ENCODE peak calls at places on chromosome 11, in ten cellular contexts. T, D, J, V, G, P, A, Q, U and I are unnamed samples.

GRCh38 chr11:61138940-61139339 is 22.3 kb downstream of the VPS37C start:
- DNase-seq in J (no peak), V (no peak), D (no peak), T (no peak), P (peak; percentile 90), Q (no peak), G (no peak), A (no peak), U (no peak), I (no peak)

GRCh38 chr11:22711212-22711770 is 44.9 kb downstream of the GAS2 start:
- DNase-seq in U (peak; percentile 26), T (no peak), D (no peak), J (no peak), V (no peak), A (no peak), Q (no peak), P (no peak), G (no peak), I (no peak)

GRCh38 chr11:85961930-85962363 is 106.8 kb downstream of the CCDC83 start:
- DNase-seq in G (no peak), T (no peak), D (no peak), J (no peak), V (no peak), U (no peak), P (peak; percentile 82), A (no peak), Q (no peak), I (no peak)

GRCh38 chr11:35330924-35331323 is 88.4 kb downstream of the SLC1A2 start:
- DNase-seq in D (no peak), G (peak; percentile 24), Q (no peak), U (no peak), J (no peak), A (no peak), P (no peak), T (no peak), V (no peak), I (no peak)

GRCh38 chr11:131491503-131491902 is 121.1 kb downstream of the NTM start:
- DNase-seq in V (no peak), D (no peak), A (no peak), Q (no peak), U (no peak), J (no peak), P (peak; percentile 12), G (no peak), T (no peak), I (no peak)

GRCh38 chr11:133441964-133442660 is 90.2 kb downstream of the OPCML start:
- DNase-seq in U (no peak), A (no peak), P (no peak), V (peak; percentile 43), G (no peak), D (no peak), T (no peak), J (no peak), Q (no peak), I (no peak)

GRCh38 chr11:75105462-75105925 is 8.8 kb upstream of the OR2AT4 start:
- DNase-seq in A (no peak), P (peak; percentile 24), V (peak; percentile 84), T (no peak), Q (no peak), G (no peak), U (no peak), J (no peak), D (peak; percentile 83), I (no peak)

GRCh38 chr11:22928207-22928917 is 68.1 kb upstream of the CCDC179 start:
- DNase-seq in V (peak; percentile 8), D (no peak), G (no peak), Q (no peak), T (no peak), J (no peak), A (no peak), U (no peak), P (no peak), I (no peak)

GRCh38 chr11:47941907-47942558 is 38.3 kb upstream of the PTPRJ start:
- DNase-seq in P (no peak), D (peak; percentile 29), A (no peak), V (peak; percentile 26), Q (no peak), T (no peak), U (no peak), J (no peak), G (no peak), I (no peak)
- H3K27ac ChIP-seq in P (no peak overlapping the region), D (no peak overlapping the region), A (no peak overlapping the region), V (no peak overlapping the region), Q (no peak overlapping the region), T (no peak overlapping the region), U (no peak overlapping the region), J (no peak overlapping the region), G (no peak overlapping the region), I (no peak overlapping the region)

GRCh38 chr11:21229224-21229623 is 559.8 kb downstream of the NELL1 start:
- DNase-seq in Q (no peak), J (no peak), A (no peak), G (no peak), D (no peak), P (no peak), T (no peak), U (no peak), V (no peak), I (no peak)
- H3K27ac ChIP-seq in Q (no peak overlapping the region), J (no peak overlapping the region), A (no peak overlapping the region), G (no peak overlapping the region), D (no peak overlapping the region), P (no peak overlapping the region), T (no peak overlapping the region), U (no peak overlapping the region), V (no peak overlapping the region), I (no peak overlapping the region)

GRCh38 chr11:94928146-94928995 is 45.0 kb downstream of the CWC15 start:
- DNase-seq in V (no peak), J (no peak), Q (no peak), A (no peak), P (peak; percentile 57), D (no peak), G (no peak), U (no peak), T (no peak), I (no peak)

GRCh38 chr11:94924074-94925031 is 49.0 kb downstream of the CWC15 start:
- DNase-seq in J (no peak), D (no peak), Q (no peak), U (no peak), P (no peak), A (no peak), T (no peak), V (no peak), G (no peak), I (no peak)

GRCh38 chr11:94925422-94926270 is 47.7 kb downstream of the CWC15 start:
- DNase-seq in G (no peak), V (no peak), A (no peak), D (no peak), P (no peak), Q (no peak), J (no peak), U (no peak), T (no peak), I (no peak)

GRCh38 chr11:94926698-94927237 is 46.6 kb downstream of the CWC15 start:
- DNase-seq in D (no peak), G (no peak), V (peak; percentile 25), A (peak; percentile 77), T (peak; percentile 12), P (peak; percentile 89), J (no peak), Q (peak; percentile 53), U (peak; percentile 91), I (no peak)

DNA sequence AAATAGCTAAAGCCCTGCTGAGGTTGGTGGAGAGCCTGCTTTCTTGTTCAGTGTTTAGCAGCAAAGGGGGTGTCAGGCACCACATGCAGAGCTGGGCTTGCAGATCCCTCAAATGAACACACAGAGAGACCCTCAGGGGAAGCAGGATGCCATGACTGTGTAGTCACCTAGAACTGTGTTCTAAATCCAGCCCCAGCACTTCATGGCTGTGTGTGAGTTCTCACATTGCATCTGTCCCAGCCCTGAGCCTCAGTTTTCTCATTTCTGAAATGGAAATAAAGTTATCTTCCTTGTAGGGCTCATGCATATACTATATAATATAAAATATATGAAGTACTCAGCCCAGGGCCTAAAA is 47.1 kb downstream of the CWC15 start:
- DNase-seq in P (peak; percentile 32), D (no peak), T (no peak), A (no peak), U (no peak), Q (no peak), J (no peak), V (no peak), G (no peak), I (no peak)
- H3K27ac ChIP-seq in P (peak overlapping the region; percentile 94), D (no peak overlapping the region), T (no peak overlapping the region), A (peak overlapping the region; percentile 92), U (peak overlapping the region; percentile 70), Q (peak overlapping the region; percentile 81), J (peak overlapping the region; percentile 68), V (no peak overlapping the region), G (no peak overlapping the region), I (no peak overlapping the region)

GRCh38 chr11:69296890-69297224 is 2.9 kb downstream of the MYEOV start:
- DNase-seq in U (peak; percentile 77), G (no peak), Q (no peak), T (no peak), V (no peak), A (no peak), P (no peak), J (no peak), D (no peak), I (no peak)

GRCh38 chr11:69295079-69295994 is 1.4 kb downstream of the MYEOV start:
- DNase-seq in P (no peak), J (no peak), V (no peak), Q (no peak), U (no peak), D (no peak), T (peak; percentile 21), A (no peak), G (no peak), I (no peak)

GRCh38 chr11:69297225-69297925 is 3.4 kb downstream of the MYEOV start:
- DNase-seq in U (peak; percentile 94), J (peak; percentile 48), G (peak; percentile 64), P (peak; percentile 100), A (peak; percentile 96), T (peak; percentile 100), V (no peak), D (peak; percentile 35), Q (peak; percentile 75), I (peak; percentile 34)

GRCh38 chr11:69294621-69295078 is 695 bp downstream of the MYEOV start:
- DNase-seq in T (peak; percentile 14), G (no peak), P (no peak), J (no peak), A (no peak), Q (no peak), V (no peak), U (no peak), D (no peak), I (no peak)

DNA sequence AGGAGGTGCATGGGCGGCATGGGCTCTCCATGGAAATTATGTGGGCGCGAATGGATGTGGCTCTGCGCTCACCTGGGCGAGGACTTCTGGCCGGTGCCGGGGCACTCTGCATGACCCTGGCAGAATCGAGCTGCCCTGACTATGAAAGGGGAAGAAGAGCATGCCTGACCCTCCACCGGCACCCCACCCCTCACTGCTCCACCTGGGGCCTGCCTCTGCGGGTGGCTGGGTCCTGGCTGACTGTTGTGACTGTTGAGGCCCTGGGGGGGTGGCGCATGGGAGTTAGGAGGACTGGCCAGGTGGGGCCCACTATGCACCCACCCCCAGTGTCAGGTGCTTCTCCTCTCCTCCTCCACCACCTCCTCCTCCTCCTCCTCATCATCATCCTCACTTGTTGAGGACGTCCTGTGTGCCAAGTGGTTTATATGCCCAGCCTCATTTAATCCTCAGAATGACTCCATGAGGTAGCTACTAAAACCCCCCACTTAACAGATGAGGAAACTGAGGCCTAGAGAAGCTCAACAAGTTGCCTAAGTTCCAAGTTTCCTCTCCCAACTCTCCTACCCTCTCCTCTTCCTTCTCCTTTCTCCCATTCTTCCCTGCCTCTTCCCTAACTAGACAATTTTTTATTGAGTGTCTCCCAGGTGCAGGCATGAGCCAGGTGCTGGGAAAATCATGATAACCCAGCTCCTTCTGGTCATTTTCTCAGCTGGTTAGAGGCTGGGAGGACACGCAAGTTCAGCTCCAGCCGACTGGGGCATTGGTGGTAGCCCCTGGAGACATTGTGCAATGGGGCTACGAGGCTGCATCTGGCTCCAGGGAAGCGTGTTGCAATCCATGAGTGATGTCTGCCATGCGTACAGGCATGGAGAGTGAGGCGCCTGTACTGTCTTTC is 2.3 kb downstream of the MYEOV start:
- DNase-seq in P (peak; percentile 45), D (no peak), T (peak; percentile 53), J (no peak), Q (no peak), U (peak; percentile 71), V (no peak), G (no peak), A (peak; percentile 36), I (no peak)
- H3K27ac ChIP-seq in P (peak overlapping the region; percentile 94), D (no peak overlapping the region), T (peak overlapping the region; percentile 98), J (peak overlapping the region; percentile 57), Q (peak overlapping the region; percentile 84), U (peak overlapping the region; percentile 70), V (no peak overlapping the region), G (no peak overlapping the region), A (peak overlapping the region; percentile 96), I (no peak overlapping the region)